ENCODE peak calls at places on chromosomes 3 and 15, in six cellular contexts. D is heart left ventricle, N is right cardiac atrium, B is H9, L is body of pancreas, K is OCI-LY7. S is an unnamed sample. For H3K9me3, the result is how much of the 10 kb centered on the place peaks cover.

GRCh38 chr3:17088602-17089313 is 204.0 kb downstream of the PLCL2 start:
- DNase-seq in D (no peak), N (no peak), B (no peak), L (no peak), K (no peak), S (no peak)

GRCh38 chr15:69271217-69271616 is 27.5 kb upstream of the PAQR5 start:
- DNase-seq in D (no peak), N (no peak), B (no peak), L (no peak), K (no peak), S (no peak)

GRCh38 chr15:45169608-45170480 is 17.9 kb downstream of the SHF start:
- DNase-seq in D (no peak), N (no peak), B (peak), L (no peak), K (peak), S (no peak)

GRCh38 chr15:59879506-59879905 is 124.6 kb upstream of the FOXB1 start:
- DNase-seq in D (no peak), N (no peak), B (no peak), L (no peak), K (no peak), S (no peak)

GRCh38 chr15:27254801-27255200 is 283.8 kb downstream of the GABRG3 start:
- DNase-seq in D (no peak), N (no peak), B (no peak), L (no peak), K (no peak), S (no peak)

GRCh38 chr3:41125258-41125657 is 74.0 kb upstream of the CTNNB1 start:
- DNase-seq in D (no peak), N (no peak), B (no peak), L (no peak), K (no peak), S (no peak)

GRCh38 chr15:60590935-60591490 is 112.1 kb upstream of the ICE2 start:
- DNase-seq in D (peak), N (peak), B (peak), L (peak), K (no peak), S (peak)

GRCh38 chr3:113166719-113167492 is 44.5 kb upstream of the BOC start:
- DNase-seq in D (peak), N (peak), B (peak), L (peak), K (no peak), S (no peak)

GRCh38 chr3:13728487-13728886 is 151.4 kb downstream of the WNT7A start:
- DNase-seq in D (no peak), N (no peak), B (peak), L (no peak), K (no peak), S (no peak)

GRCh38 chr3:120350431-120350941 is 1.3 kb upstream of the LRRC58 start:
- DNase-seq in D (no peak), N (peak), B (no peak), L (peak), K (peak), S (no peak)

GRCh38 chr15:63044645-63045437 is 2.3 kb downstream of the TPM1 start:
- DNase-seq in D (peak), N (no peak), B (peak), L (peak), K (no peak), S (no peak)

GRCh38 chr15:39692464-39693327 is 89.9 kb downstream of the FSIP1 start:
- DNase-seq in D (no peak), N (no peak), B (peak), L (no peak), K (no peak), S (no peak)

GRCh38 chr3:37907371-37907770 is 45.7 kb downstream of the CTDSPL start:
- DNase-seq in D (no peak), N (no peak), B (no peak), L (no peak), K (peak), S (no peak)

GRCh38 chr3:196951371-196951770 is 9.0 kb upstream of the NCBP2 start:
- DNase-seq in D (no peak), N (no peak), B (no peak), L (no peak), K (no peak), S (no peak)

GRCh38 chr3:190701096-190701532 is 161.4 kb downstream of the GMNC start:
- DNase-seq in D (peak), N (no peak), B (peak), L (peak), K (peak), S (peak)

GRCh38 chr3:41933154-41933676 is 28.7 kb downstream of the ULK4 start:
- DNase-seq in D (no peak), N (no peak), B (no peak), L (no peak), K (no peak), S (no peak)

GRCh38 chr3:184011937-184012889 is 5.5 kb downstream of the ABCC5 start:
- DNase-seq in D (no peak), N (no peak), B (no peak), L (no peak), K (no peak), S (no peak)

GRCh38 chr15:39171944-39172368 is 408.9 kb upstream of the THBS1 start:
- DNase-seq in D (peak), N (peak), B (peak), L (peak), K (no peak), S (peak)

GRCh38 chr3:15579071-15579470 is 22.3 kb downstream of the HACL1 start:
- DNase-seq in D (no peak), N (no peak), B (no peak), L (no peak), K (no peak), S (no peak)

GRCh38 chr3:188948658-188949400 is 222.9 kb upstream of the TPRG1 start:
- DNase-seq in D (no peak), N (peak), B (no peak), L (peak), K (no peak), S (no peak)

GRCh38 chr15:70328137-70329115 is 230.7 kb upstream of the TLE3 start:
- DNase-seq in D (peak), N (no peak), B (no peak), L (no peak), K (no peak), S (no peak)

GRCh38 chr3:194255252-194256039 is 95.7 kb downstream of the CPN2 start:
- DNase-seq in D (peak), N (peak), B (no peak), L (peak), K (peak), S (peak)

GRCh38 chr15:28178727-28179126 is 79.6 kb upstream of the OCA2 start:
- DNase-seq in D (no peak), N (no peak), B (no peak), L (no peak), K (no peak), S (no peak)

GRCh38 chr3:97901327-97902295 is 70.6 kb downstream of the RIOX2 start:
- DNase-seq in D (peak), N (no peak), B (no peak), L (no peak), K (no peak), S (no peak)

GRCh38 chr3:174874258-174874657 is 15.1 kb downstream of the NAALADL2 start:
- DNase-seq in D (no peak), N (no peak), B (no peak), L (no peak), K (no peak), S (no peak)

GRCh38 chr3:54150864-54151467 is 28.6 kb downstream of the CACNA2D3 start:
- DNase-seq in D (no peak), N (no peak), B (no peak), L (no peak), K (no peak), S (no peak)

GRCh38 chr3:98565237-98565643 is 28.2 kb downstream of the CPOX start:
- DNase-seq in D (no peak), N (no peak), B (no peak), L (no peak), K (no peak), S (no peak)

GRCh38 chr3:58234516-58234931 is 3.1 kb upstream of the ABHD6 start:
- DNase-seq in D (no peak), N (no peak), B (no peak), L (no peak), K (no peak), S (no peak)

GRCh38 chr15:101126618-101127502 is 125.0 kb downstream of the CHSY1 start:
- DNase-seq in D (no peak), N (no peak), B (no peak), L (no peak), K (no peak), S (peak)

GRCh38 chr3:99901200-99901926 is 83.7 kb downstream of the CMSS1 start:
- DNase-seq in D (no peak), N (no peak), B (no peak), L (no peak), K (no peak), S (no peak)

GRCh38 chr3:139235192-139235591 is 108.6 kb upstream of the MRPS22 start:
- DNase-seq in D (no peak), N (no peak), B (no peak), L (no peak), K (no peak), S (no peak)

GRCh38 chr3:14253022-14253761 is 74.6 kb downstream of the LSM3 start:
- DNase-seq in D (no peak), N (no peak), B (no peak), L (no peak), K (no peak), S (no peak)

GRCh38 chr3:14216257-14217048 is 37.8 kb downstream of the LSM3 start:
- DNase-seq in D (peak), N (peak), B (peak), L (peak), K (peak), S (no peak)

GRCh38 chr3:186121271-186121670 is 12.4 kb upstream of the ETV5 start:
- DNase-seq in D (no peak), N (no peak), B (no peak), L (peak), K (no peak), S (no peak)

GRCh38 chr3:59545369-59545768 is 495.5 kb upstream of the CFAP20DC start:
- DNase-seq in D (no peak), N (no peak), B (no peak), L (no peak), K (no peak), S (no peak)

GRCh38 chr3:139518926-139519842 is 20.4 kb downstream of the RBP1 start:
- DNase-seq in D (no peak), N (no peak), B (no peak), L (no peak), K (no peak), S (no peak)

DNA sequence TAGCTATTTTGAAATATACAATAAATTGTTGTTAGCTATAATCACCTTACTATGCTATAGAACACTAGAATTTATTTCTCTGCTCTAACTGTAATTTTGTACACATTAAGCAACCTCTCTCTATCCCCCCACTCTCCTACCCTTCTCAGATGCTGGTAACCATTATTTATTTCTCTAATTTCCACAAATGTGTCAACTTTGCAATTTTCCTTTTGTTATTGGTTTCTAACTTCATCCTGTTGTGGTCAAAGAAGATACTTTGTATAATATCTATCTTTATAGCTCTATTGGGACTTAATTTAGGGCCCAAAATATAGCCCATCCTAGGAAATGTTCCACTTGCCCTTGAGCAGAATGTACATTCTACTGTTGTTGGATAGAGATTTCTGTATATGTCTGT is 229.3 kb downstream of the SATB1 start:
- DNase-seq in D (no peak), N (no peak), B (no peak), L (no peak), K (no peak), S (no peak)
- H3K9me3 ChIP-seq in D (under half), N (under half), B (under half), L (under half), K (under half), S (under half)

GRCh38 chr15:87562203-87562602 is 694.3 kb downstream of the NTRK3 start:
- DNase-seq in D (no peak), N (no peak), B (no peak), L (no peak), K (no peak), S (no peak)

GRCh38 chr15:87557871-87558270 is 698.7 kb downstream of the NTRK3 start:
- DNase-seq in D (no peak), N (no peak), B (no peak), L (no peak), K (no peak), S (no peak)

GRCh38 chr15:87564666-87565065 is 691.9 kb downstream of the NTRK3 start:
- DNase-seq in D (no peak), N (no peak), B (no peak), L (no peak), K (no peak), S (no peak)

GRCh38 chr15:87563840-87564239 is 692.7 kb downstream of the NTRK3 start:
- DNase-seq in D (no peak), N (no peak), B (no peak), L (no peak), K (no peak), S (no peak)

GRCh38 chr15:87561641-87562040 is 694.9 kb downstream of the NTRK3 start:
- DNase-seq in D (no peak), N (no peak), B (no peak), L (no peak), K (no peak), S (no peak)
- H3K9me3 ChIP-seq in D (under half), N (under half), B (under half), L (under half), K (under half), S (under half)

GRCh38 chr15:25059698-25060471 is 105.1 kb downstream of the SNRPN start:
- DNase-seq in D (no peak), N (no peak), B (peak), L (no peak), K (no peak), S (no peak)
- H3K9me3 ChIP-seq in D (half or more), N (half or more), B (half or more), L (under half), K (under half), S (half or more)

DNA sequence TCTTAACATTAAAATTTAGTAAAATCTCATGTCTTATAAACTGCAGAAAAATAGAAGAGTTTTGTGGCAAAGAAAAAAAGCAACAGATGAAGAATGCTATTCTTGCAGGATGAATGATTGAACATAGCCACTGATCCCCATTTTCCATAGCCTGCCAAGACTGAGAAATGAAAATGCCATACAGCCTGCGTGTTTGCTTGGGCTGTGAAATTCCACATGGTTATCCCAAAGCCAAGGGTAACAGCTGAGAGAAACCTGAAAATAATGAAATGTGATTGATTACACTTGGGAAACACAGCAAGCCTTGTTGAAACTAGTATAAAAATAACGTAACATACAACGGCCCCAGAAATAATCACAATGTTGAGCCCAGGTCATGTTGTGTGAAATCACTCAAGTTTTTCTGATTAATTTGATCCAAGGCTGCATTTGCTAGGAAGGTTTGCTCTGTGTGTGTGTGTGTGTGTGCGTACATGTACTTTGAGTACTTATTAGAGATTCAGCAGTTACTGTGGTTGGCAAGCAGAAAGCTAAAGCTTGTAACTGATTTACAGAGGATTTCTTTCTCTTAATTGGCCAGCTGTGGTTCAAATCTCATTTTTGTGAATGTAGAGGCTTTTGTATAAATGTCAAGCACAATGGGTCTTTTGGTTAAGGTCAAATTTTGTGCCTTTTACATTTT is 269.0 kb downstream of the OXSM start:
- DNase-seq in D (no peak), N (no peak), B (no peak), L (no peak), K (no peak), S (no peak)
- H3K9me3 ChIP-seq in D (under half), N (under half), B (under half), L (under half), K (under half), S (under half)

GRCh38 chr3:52733256-52733891 is 27.5 kb downstream of the SPCS1 start:
- DNase-seq in D (no peak), N (no peak), B (no peak), L (no peak), K (no peak), S (no peak)
- H3K9me3 ChIP-seq in D (under half), N (under half), B (under half), L (under half), K (under half), S (under half)

GRCh38 chr3:46838301-46838700 is 24.9 kb downstream of the MYL3 start:
- DNase-seq in D (no peak), N (no peak), B (no peak), L (no peak), K (no peak), S (no peak)
- H3K9me3 ChIP-seq in D (under half), N (under half), B (under half), L (under half), K (under half), S (under half)

GRCh38 chr3:27847697-27848096 is 125.6 kb upstream of the EOMES start:
- DNase-seq in D (no peak), N (no peak), B (no peak), L (no peak), K (no peak), S (no peak)

GRCh38 chr3:27848826-27849225 is 126.7 kb upstream of the EOMES start:
- DNase-seq in D (no peak), N (no peak), B (no peak), L (no peak), K (no peak), S (no peak)

GRCh38 chr3:27840807-27841594 is 118.9 kb upstream of the EOMES start:
- DNase-seq in D (no peak), N (no peak), B (no peak), L (no peak), K (no peak), S (no peak)

DNA sequence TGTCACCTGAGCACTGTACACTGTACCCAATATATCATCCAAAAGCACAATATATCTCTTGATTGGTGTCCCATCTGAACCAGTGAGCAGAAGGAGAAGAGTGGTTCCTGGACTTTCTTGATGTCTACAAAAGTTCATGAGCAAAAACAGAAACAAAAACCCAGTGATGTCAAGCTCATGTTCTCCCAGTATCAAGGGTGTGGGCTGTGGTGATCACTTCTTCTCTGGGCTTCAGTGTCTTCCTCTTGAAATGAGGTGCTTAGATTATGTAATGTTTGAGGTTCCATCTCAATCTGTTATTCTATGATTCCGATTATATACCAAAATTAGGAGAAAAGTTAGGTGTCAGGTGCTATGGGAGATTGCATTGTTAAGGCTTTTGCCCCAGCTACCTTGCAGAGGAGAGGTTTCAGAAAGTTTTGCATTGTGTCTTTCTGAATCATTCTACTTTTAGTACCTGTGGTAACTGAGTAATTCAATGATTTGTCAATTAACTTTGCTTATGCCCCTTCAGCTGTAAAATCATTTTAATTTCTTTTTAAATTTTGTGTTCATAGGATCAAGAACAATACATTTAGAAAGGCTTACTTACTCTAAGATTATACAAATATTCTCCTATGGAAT is 122.0 kb upstream of the EOMES start:
- DNase-seq in D (no peak), N (no peak), B (no peak), L (no peak), K (no peak), S (no peak)
- H3K9me3 ChIP-seq in D (under half), N (under half), B (under half), L (under half), K (under half), S (under half)

DNA sequence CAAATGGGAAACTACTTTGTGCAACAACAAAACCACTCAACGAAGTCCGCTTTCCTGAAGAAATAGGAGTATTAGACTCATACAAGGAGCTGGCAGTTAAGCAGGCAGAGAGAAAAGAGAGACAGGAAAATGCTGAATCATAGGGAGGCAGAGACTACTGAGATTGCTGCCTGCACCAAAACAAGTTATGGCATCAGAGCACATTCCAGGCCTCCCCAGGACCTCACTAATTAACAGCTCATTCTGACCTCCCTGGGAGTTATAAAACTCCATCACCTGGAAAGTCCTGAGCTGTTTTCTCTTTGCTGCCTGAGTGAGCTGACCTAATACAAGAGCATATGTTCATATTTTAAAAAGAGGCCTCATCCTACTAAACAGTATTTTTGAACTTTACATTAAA is 741.0 kb downstream of the MCTP2 start:
- DNase-seq in D (no peak), N (no peak), B (peak), L (no peak), K (no peak), S (no peak)
- H3K9me3 ChIP-seq in D (under half), N (under half), B (under half), L (under half), K (under half), S (under half)